ENCODE peak calls at places on chromosome 2, in seven cellular contexts. E, H, O, R, X, A and K are unnamed samples.

GRCh38 chr2:11778923-11779757 is 32.7 kb downstream of the LPIN1 start:
- DNase-seq in H (peak), O (peak), E (peak), R (peak), X (peak), A (peak), K (peak)

GRCh38 chr2:211846031-211846400 is 692.6 kb downstream of the ERBB4 start:
- DNase-seq in A (no peak), E (no peak), H (no peak), O (no peak), X (no peak), R (no peak), K (no peak)

GRCh38 chr2:50851891-50852290 is 180.0 kb downstream of the NRXN1 start:
- DNase-seq in E (no peak), O (no peak), A (no peak), H (no peak), X (no peak), R (no peak), K (no peak)

GRCh38 chr2:175251425-175252041 is 70.0 kb upstream of the ATP5MC3 start:
- DNase-seq in A (no peak), E (no peak), X (no peak), O (no peak), R (no peak), H (no peak), K (no peak)

GRCh38 chr2:163319006-163319405 is 416.8 kb downstream of the FIGN start:
- DNase-seq in X (no peak), A (no peak), O (no peak), H (no peak), E (no peak), R (no peak), K (no peak)

GRCh38 chr2:42368817-42369550 is 8.0 kb upstream of the COX7A2L start:
- DNase-seq in X (peak), E (no peak), R (peak), H (no peak), O (no peak), A (no peak), K (no peak)

GRCh38 chr2:45443012-45443411 is 168.1 kb downstream of the SRBD1 start:
- DNase-seq in R (no peak), H (no peak), O (no peak), A (no peak), E (no peak), X (no peak), K (no peak)

GRCh38 chr2:7400628-7401027 is 483.4 kb downstream of the RNF144A start:
- DNase-seq in R (no peak), E (no peak), H (no peak), O (no peak), X (no peak), A (no peak), K (no peak)

GRCh38 chr2:208318127-208318526 is 52.1 kb downstream of the PIKFYVE start:
- DNase-seq in H (no peak), R (no peak), X (no peak), E (no peak), A (no peak), O (no peak), K (no peak)

GRCh38 chr2:53353372-53354111 is 414.1 kb upstream of the CHAC2 start:
- DNase-seq in H (no peak), O (no peak), A (no peak), X (no peak), R (no peak), E (no peak), K (no peak)

GRCh38 chr2:236352761-236353593 is 88.8 kb upstream of the ASB18 start:
- DNase-seq in X (no peak), O (no peak), R (no peak), A (no peak), H (no peak), E (no peak), K (no peak)

GRCh38 chr2:90069290-90069894 is 1377.9 kb downstream of the RPIA start:
- DNase-seq in R (no peak), A (no peak), O (peak), H (no peak), E (peak), X (no peak), K (peak)

GRCh38 chr2:37648316-37649011 is 23.0 kb downstream of the CDC42EP3 start:
- DNase-seq in E (peak), A (peak), X (peak), R (peak), O (peak), H (no peak), K (no peak)

GRCh38 chr2:227365833-227366232 is 13.3 kb downstream of the TM4SF20 start:
- DNase-seq in E (no peak), R (no peak), X (no peak), A (no peak), H (no peak), O (no peak), K (no peak)

GRCh38 chr2:75596784-75597183 is 36.0 kb upstream of the EVA1A start:
- DNase-seq in R (no peak), O (no peak), X (no peak), H (no peak), E (no peak), A (no peak), K (no peak)

GRCh38 chr2:47016172-47016913 is 100.7 kb upstream of the MCFD2 start:
- DNase-seq in O (peak), A (no peak), H (no peak), R (no peak), X (no peak), E (peak), K (no peak)

GRCh38 chr2:150663143-150663542 is 175.7 kb upstream of the RND3 start:
- DNase-seq in X (no peak), H (no peak), E (no peak), A (no peak), O (no peak), R (no peak), K (no peak)

GRCh38 chr2:120905298-120905697 is 169.6 kb downstream of the GLI2 start:
- DNase-seq in E (no peak), O (no peak), R (no peak), X (no peak), A (no peak), H (no peak), K (no peak)

GRCh38 chr2:9821805-9822445 is 21.3 kb upstream of the TAF1B start:
- DNase-seq in O (no peak), A (no peak), E (no peak), X (no peak), H (no peak), R (no peak), K (no peak)

GRCh38 chr2:156445311-156446218 is 9.4 kb downstream of the GPD2 start:
- DNase-seq in E (no peak), X (no peak), R (no peak), H (no peak), A (no peak), O (no peak), K (no peak)

GRCh38 chr2:201116959-201117734 is 1.2 kb downstream of the CFLAR start:
- DNase-seq in E (peak), O (peak), R (peak), X (peak), A (peak), H (no peak), K (no peak)
- TF ChIP-seq CTCF in E (peak), O (peak), R (peak), X (no peak), A (peak), H (peak), K (peak)

GRCh38 chr2:68487773-68488355 is 20.5 kb downstream of the APLF start:
- DNase-seq in O (no peak), E (no peak), H (no peak), A (no peak), R (no peak), X (no peak), K (no peak)
- TF ChIP-seq CTCF in O (peak), E (peak), H (peak), A (peak), R (peak), X (peak), K (peak)

GRCh38 chr2:100426384-100426720 is 8.9 kb upstream of the CHST10 start:
- DNase-seq in E (no peak), A (no peak), O (no peak), X (no peak), H (no peak), R (no peak), K (no peak)

GRCh38 chr2:100425107-100425506 is 7.6 kb upstream of the CHST10 start:
- DNase-seq in E (no peak), H (no peak), O (no peak), A (no peak), X (no peak), R (no peak), K (no peak)

GRCh38 chr2:100427111-100427510 is 9.6 kb upstream of the CHST10 start:
- DNase-seq in R (no peak), H (no peak), E (no peak), A (no peak), X (no peak), O (no peak), K (no peak)

GRCh38 chr2:100425573-100426383 is 8.3 kb upstream of the CHST10 start:
- DNase-seq in E (no peak), A (no peak), H (no peak), R (no peak), X (no peak), O (no peak), K (no peak)

GRCh38 chr2:100427627-100428258 is 10.3 kb upstream of the CHST10 start:
- DNase-seq in R (peak), E (peak), O (peak), A (no peak), H (no peak), X (peak), K (no peak)
- TF ChIP-seq CTCF in R (peak), E (peak), O (peak), A (no peak), H (peak), X (peak), K (peak)

GRCh38 chr2:29130295-29130694 is 15.1 kb downstream of the CLIP4 start:
- DNase-seq in O (no peak), E (no peak), X (no peak), H (no peak), R (no peak), A (no peak), K (no peak)

GRCh38 chr2:29139152-29139551 is 23.9 kb downstream of the CLIP4 start:
- DNase-seq in X (no peak), A (no peak), H (no peak), R (no peak), E (no peak), O (no peak), K (no peak)

GRCh38 chr2:29139731-29140130 is 24.5 kb downstream of the CLIP4 start:
- DNase-seq in E (no peak), R (no peak), X (no peak), O (no peak), H (no peak), A (no peak), K (no peak)

GRCh38 chr2:29129586-29130281 is 14.5 kb downstream of the CLIP4 start:
- DNase-seq in X (no peak), R (no peak), A (no peak), O (no peak), H (no peak), E (no peak), K (no peak)

DNA sequence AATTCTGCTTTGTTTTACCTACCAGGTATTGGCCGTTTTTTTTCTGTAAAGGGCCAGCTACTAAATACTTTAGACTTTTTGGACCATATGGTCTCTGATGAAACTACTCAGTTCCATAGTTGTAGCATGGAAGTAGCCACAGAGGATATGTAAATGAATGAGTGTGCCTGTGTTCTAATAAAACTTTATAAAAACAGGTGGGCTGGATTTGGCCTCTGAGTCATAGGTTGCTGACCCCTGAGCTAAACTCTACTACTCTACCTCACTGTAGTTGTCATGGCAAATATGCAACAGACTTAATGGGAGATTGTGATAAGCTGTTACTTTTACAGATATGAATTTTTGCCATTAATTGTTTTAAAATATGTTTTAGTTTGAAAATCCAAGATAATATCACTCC is 19.7 kb downstream of the CLIP4 start:
- DNase-seq in O (no peak), A (no peak), X (no peak), E (no peak), R (no peak), H (no peak), K (no peak)
- TF ChIP-seq CTCF in O (no peak), A (no peak), X (no peak), E (no peak), R (no peak), H (no peak), K (no peak)

GRCh38 chr2:168970860-168971650 is 60.1 kb downstream of the ABCB11 start:
- DNase-seq in O (no peak), E (no peak), H (no peak), X (no peak), A (no peak), R (no peak), K (no peak)
- TF ChIP-seq CTCF in O (no peak), E (no peak), H (no peak), X (no peak), A (no peak), R (no peak), K (no peak)

GRCh38 chr2:68774569-68775271 is 40.1 kb downstream of the ARHGAP25 start:
- DNase-seq in A (peak), X (peak), H (no peak), E (peak), R (peak), O (peak), K (no peak)
- TF ChIP-seq CTCF in A (no peak), X (no peak), H (no peak), E (no peak), R (no peak), O (no peak), K (no peak)

GRCh38 chr2:160328748-160329147 is 128.7 kb upstream of the ITGB6 start:
- DNase-seq in H (no peak), O (no peak), E (no peak), X (no peak), A (no peak), R (no peak), K (no peak)

GRCh38 chr2:160332318-160332717 is 132.2 kb upstream of the ITGB6 start:
- DNase-seq in E (no peak), O (peak), A (peak), X (peak), R (no peak), H (no peak), K (no peak)

GRCh38 chr2:160331258-160332025 is 131.4 kb upstream of the ITGB6 start:
- DNase-seq in H (no peak), O (no peak), X (peak), R (peak), E (no peak), A (no peak), K (no peak)

GRCh38 chr2:160325413-160325812 is 125.3 kb upstream of the ITGB6 start:
- DNase-seq in X (no peak), E (no peak), H (no peak), R (no peak), A (no peak), O (no peak), K (no peak)

DNA sequence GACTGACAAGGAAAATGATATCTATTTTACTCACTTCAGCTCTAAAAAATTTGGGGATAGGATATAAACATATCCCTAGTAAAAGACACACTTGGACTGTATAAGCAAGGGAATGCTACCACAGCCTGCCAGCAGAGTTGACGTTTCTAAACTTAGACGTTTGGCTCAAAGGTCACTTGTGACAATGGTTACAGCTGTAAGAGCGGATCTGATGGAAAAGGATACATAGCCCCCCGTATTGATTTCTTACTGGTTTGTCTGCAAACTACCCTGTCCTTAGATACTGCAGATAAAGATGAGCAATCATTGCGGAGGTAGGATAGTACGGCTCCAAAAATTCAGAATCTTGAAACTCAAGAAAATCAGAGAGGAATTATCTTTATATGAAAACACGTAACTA is 129.1 kb upstream of the ITGB6 start:
- DNase-seq in R (no peak), O (no peak), X (peak), H (no peak), E (no peak), A (no peak), K (no peak)
- TF ChIP-seq CTCF in R (no peak), O (no peak), X (no peak), H (no peak), E (no peak), A (no peak), K (no peak)

DNA sequence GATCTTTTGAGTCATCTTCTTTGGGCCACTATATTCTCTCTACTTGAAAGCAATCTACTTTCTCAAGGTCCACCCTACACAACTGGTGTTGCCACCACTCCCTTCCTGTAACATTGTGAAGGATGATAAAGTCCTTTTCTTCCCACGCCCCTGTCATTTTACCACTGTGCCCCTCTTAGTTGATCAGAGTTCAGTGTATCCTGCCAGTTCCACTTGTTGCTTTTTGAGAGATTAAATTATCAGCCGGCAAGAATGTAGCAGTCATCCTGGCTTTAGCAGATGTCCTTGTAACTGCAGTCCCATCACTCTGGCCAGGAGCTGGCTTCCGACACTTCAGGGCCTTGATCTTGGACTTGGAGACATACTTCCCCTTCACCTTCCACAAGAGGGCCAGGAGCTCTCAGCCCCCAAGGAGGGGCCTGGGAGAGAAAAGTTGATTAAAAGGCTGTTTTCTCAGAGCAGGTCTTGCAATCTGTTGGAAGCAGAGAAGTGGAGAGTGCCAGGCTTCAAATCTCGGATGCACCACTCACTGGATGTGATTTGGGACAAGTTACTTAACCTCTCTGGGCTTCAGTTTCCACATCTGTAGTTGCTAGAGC is 255.4 kb downstream of the CYP26B1 start:
- DNase-seq in O (peak), A (no peak), R (no peak), H (no peak), E (no peak), X (no peak), K (no peak)
- TF ChIP-seq CTCF in O (no peak), A (no peak), R (no peak), H (no peak), E (no peak), X (no peak), K (no peak)